ENCODE peak calls at places on chromosomes 12 and 14, in nine cellular contexts. S, C, H, J, L, G, E, Q and Z are unnamed samples.

GRCh38 chr14:33943484-33943883 is 7.4 kb downstream of the EGLN3 start:
- DNase-seq in S (no peak), C (no peak), H (peak), J (no peak), L (no peak), G (no peak), E (no peak), Q (no peak), Z (no peak)

GRCh38 chr12:66898700-66899469 is 220.0 kb upstream of the GRIP1 start:
- DNase-seq in S (no peak), C (no peak), H (no peak), J (no peak), L (no peak), G (no peak), E (no peak), Q (no peak), Z (no peak)

GRCh38 chr14:60632777-60633176 is 16.5 kb downstream of the SIX1 start:
- DNase-seq in S (no peak), C (no peak), H (no peak), J (no peak), L (no peak), G (no peak), E (no peak), Q (no peak), Z (no peak)

GRCh38 chr14:29274890-29275651 is 508.5 kb downstream of the FOXG1 start:
- DNase-seq in S (no peak), C (no peak), H (no peak), J (no peak), L (no peak), G (no peak), E (no peak), Q (no peak), Z (no peak)

GRCh38 chr14:99664636-99665273 is 19.3 kb upstream of the CYP46A1 start:
- DNase-seq in S (no peak), C (no peak), H (no peak), J (no peak), L (no peak), G (no peak), E (no peak), Q (no peak), Z (no peak)

GRCh38 chr12:69161835-69162234 is 77.5 kb upstream of the CPSF6 start:
- DNase-seq in S (no peak), C (peak), H (no peak), J (no peak), L (no peak), G (no peak), E (peak), Q (no peak), Z (no peak)

GRCh38 chr12:23827353-23827752 is 122.1 kb downstream of the SOX5 start:
- DNase-seq in S (no peak), C (no peak), H (no peak), J (no peak), L (no peak), G (no peak), E (no peak), Q (no peak), Z (no peak)

GRCh38 chr12:15603461-15604085 is 185.6 kb downstream of the EPS8 start:
- DNase-seq in S (no peak), C (no peak), H (no peak), J (no peak), L (no peak), G (no peak), E (no peak), Q (no peak), Z (no peak)

GRCh38 chr12:95548539-95549391 is 2.5 kb downstream of the USP44 start:
- DNase-seq in S (peak), C (no peak), H (no peak), J (peak), L (peak), G (peak), E (peak), Q (peak), Z (no peak)

GRCh38 chr12:56040151-56040550 is 1.6 kb upstream of the RPS26 start:
- DNase-seq in S (no peak), C (no peak), H (no peak), J (no peak), L (no peak), G (no peak), E (no peak), Q (no peak), Z (no peak)

GRCh38 chr14:69263364-69263763 is 3.4 kb downstream of the GALNT16 start:
- DNase-seq in S (no peak), C (peak), H (no peak), J (no peak), L (peak), G (no peak), E (no peak), Q (no peak), Z (peak)

GRCh38 chr12:126159139-126159538 is 1093.9 kb downstream of the AACS start:
- DNase-seq in S (no peak), C (no peak), H (no peak), J (no peak), L (no peak), G (no peak), E (no peak), Q (no peak), Z (no peak)

GRCh38 chr14:103284574-103285467 is 49.2 kb upstream of the EIF5 start:
- DNase-seq in S (no peak), C (peak), H (no peak), J (no peak), L (no peak), G (no peak), E (no peak), Q (no peak), Z (no peak)

GRCh38 chr12:104549820-104550480 is 93.2 kb downstream of the CHST11 start:
- DNase-seq in S (no peak), C (peak), H (no peak), J (no peak), L (no peak), G (no peak), E (no peak), Q (no peak), Z (no peak)

GRCh38 chr14:41993687-41994086 is 387.0 kb downstream of the LRFN5 start:
- DNase-seq in S (no peak), C (no peak), H (no peak), J (no peak), L (no peak), G (no peak), E (no peak), Q (no peak), Z (no peak)

GRCh38 chr12:6367065-6367968 is 8.0 kb downstream of the SCNN1A start:
- DNase-seq in S (peak), C (peak), H (no peak), J (no peak), L (no peak), G (peak), E (no peak), Q (no peak), Z (no peak)

GRCh38 chr14:77844802-77845201 is 44.9 kb downstream of the ADCK1 start:
- DNase-seq in S (no peak), C (no peak), H (no peak), J (no peak), L (no peak), G (no peak), E (no peak), Q (no peak), Z (no peak)

GRCh38 chr12:122042910-122043309 is 21.2 kb downstream of the BCL7A start:
- DNase-seq in S (no peak), C (no peak), H (no peak), J (no peak), L (no peak), G (no peak), E (no peak), Q (no peak), Z (no peak)

GRCh38 chr12:52186135-52186840 is 5.5 kb downstream of the KRT80 start:
- DNase-seq in S (no peak), C (peak), H (peak), J (no peak), L (no peak), G (peak), E (no peak), Q (no peak), Z (no peak)

GRCh38 chr14:54331516-54331915 is 65.3 kb upstream of the CDKN3 start:
- DNase-seq in S (no peak), C (no peak), H (no peak), J (no peak), L (no peak), G (peak), E (no peak), Q (no peak), Z (no peak)

GRCh38 chr14:58193542-58193941 is 6.4 kb upstream of the ACTR10 start:
- DNase-seq in S (no peak), C (no peak), H (no peak), J (no peak), L (no peak), G (peak), E (no peak), Q (no peak), Z (no peak)

GRCh38 chr12:70783455-70783854 is 137.1 kb downstream of the PTPRR start:
- DNase-seq in S (no peak), C (no peak), H (no peak), J (no peak), L (no peak), G (no peak), E (no peak), Q (no peak), Z (no peak)

GRCh38 chr14:29601559-29602109 is 326.0 kb downstream of the PRKD1 start:
- DNase-seq in S (no peak), C (peak), H (no peak), J (no peak), L (no peak), G (peak), E (no peak), Q (no peak), Z (no peak)

GRCh38 chr12:13152281-13152680 is 44.2 kb upstream of the EMP1 start:
- DNase-seq in S (no peak), C (no peak), H (no peak), J (no peak), L (no peak), G (no peak), E (no peak), Q (no peak), Z (no peak)

GRCh38 chr14:56271988-56272387 is 153.8 kb downstream of the PELI2 start:
- DNase-seq in S (no peak), C (peak), H (no peak), J (no peak), L (no peak), G (peak), E (no peak), Q (no peak), Z (no peak)

GRCh38 chr12:12028668-12029402 is 41.9 kb upstream of the BCL2L14 start:
- DNase-seq in S (no peak), C (no peak), H (no peak), J (no peak), L (no peak), G (no peak), E (no peak), Q (no peak), Z (no peak)

GRCh38 chr14:32559048-32559447 is 229.9 kb downstream of the AKAP6 start:
- DNase-seq in S (no peak), C (peak), H (no peak), J (no peak), L (no peak), G (no peak), E (no peak), Q (no peak), Z (no peak)

GRCh38 chr12:50986961-50987737 is 34.8 kb downstream of the HIGD1C start:
- DNase-seq in S (peak), C (peak), H (peak), J (no peak), L (no peak), G (peak), E (no peak), Q (peak), Z (peak)

GRCh38 chr14:90807060-90807459 is 9.2 kb downstream of the TTC7B start:
- DNase-seq in S (no peak), C (no peak), H (no peak), J (no peak), L (no peak), G (no peak), E (no peak), Q (no peak), Z (no peak)